ENCODE peak calls at places on chromosomes 12 and 14, in ten cellular contexts. R, M, Y, T, K, E, Z, D, I and B are unnamed samples.

GRCh38 chr14:40371011-40371410 is 938.8 kb upstream of the FBXO33 start:
- DNase-seq in D (no peak), T (no peak), Y (no peak), Z (no peak), R (no peak), K (no peak), E (no peak), M (no peak), I (no peak), B (no peak)

GRCh38 chr12:120640840-120641833 is 711 bp downstream of the CABP1 start:
- DNase-seq in D (peak; percentile 49), Y (peak; percentile 49), I (peak; percentile 47), Z (no peak), E (peak; percentile 26), K (peak; percentile 55), M (no peak), R (peak; percentile 29), T (no peak), B (no peak)

GRCh38 chr14:103847954-103848719 is 762 bp upstream of the PPP1R13B start:
- DNase-seq in Z (peak; percentile 58), I (peak; percentile 21), M (peak; percentile 78), D (no peak), Y (no peak), E (no peak), R (no peak), K (peak; percentile 41), T (no peak), B (peak; percentile 92)

GRCh38 chr14:91412939-91413338 is 4.7 kb downstream of the CCDC88C start:
- DNase-seq in R (no peak), T (no peak), M (no peak), Z (no peak), K (no peak), I (peak; percentile 46), E (no peak), Y (no peak), D (no peak), B (no peak)

GRCh38 chr14:52446355-52446754 is 106.0 kb downstream of the TXNDC16 start:
- DNase-seq in R (no peak), M (no peak), I (no peak), K (no peak), Y (no peak), D (no peak), E (no peak), T (no peak), Z (no peak), B (no peak)

GRCh38 chr14:74577247-74577947 is 34.6 kb downstream of the LTBP2 start:
- DNase-seq in E (no peak), D (no peak), Z (no peak), T (no peak), I (no peak), R (no peak), K (no peak), M (no peak), Y (no peak), B (peak; percentile 41)

GRCh38 chr12:53543539-53543938 is 36.3 kb upstream of the NPFF start:
- DNase-seq in M (no peak), Y (peak; percentile 45), E (peak; percentile 12), D (peak; percentile 78), K (peak; percentile 18), T (peak; percentile 74), Z (peak; percentile 74), I (peak; percentile 76), R (peak; percentile 78), B (no peak)

GRCh38 chr12:108214486-108214885 is 85.4 kb downstream of the WSCD2 start:
- DNase-seq in I (peak; percentile 45), Z (no peak), D (peak; percentile 9), K (peak; percentile 33), R (peak; percentile 19), M (no peak), T (peak; percentile 22), E (no peak), Y (no peak), B (no peak)

GRCh38 chr14:88417594-88417993 is 32.1 kb downstream of the SPATA7 start:
- DNase-seq in D (no peak), E (no peak), R (no peak), T (no peak), Y (no peak), M (no peak), Z (no peak), I (no peak), K (no peak), B (no peak)

GRCh38 chr12:121918679-121919038 is 267 bp downstream of the CFAP251 start:
- DNase-seq in I (no peak), T (no peak), E (no peak), Z (no peak), R (peak; percentile 63), D (no peak), M (no peak), Y (peak; percentile 33), K (no peak), B (no peak)

GRCh38 chr14:104101086-104101621 is 15.7 kb downstream of the ASPG start:
- DNase-seq in T (no peak), Z (no peak), Y (no peak), M (peak; percentile 77), K (peak; percentile 3), R (no peak), E (no peak), I (no peak), D (no peak), B (peak; percentile 85)

GRCh38 chr12:1635656-1636055 is 6.6 kb downstream of the WNT5B start:
- DNase-seq in K (no peak), Y (no peak), E (no peak), Z (no peak), D (no peak), I (no peak), T (no peak), M (no peak), R (no peak), B (no peak)

GRCh38 chr12:51910691-51911090 is 3.4 kb downstream of the ACVRL1 start:
- DNase-seq in R (no peak), M (no peak), K (no peak), I (no peak), Z (no peak), T (no peak), D (no peak), Y (no peak), E (no peak), B (peak; percentile 13)

GRCh38 chr12:82425241-82425640 is 66.9 kb downstream of the METTL25 start:
- DNase-seq in E (no peak), D (peak; percentile 81), I (no peak), T (no peak), R (no peak), M (no peak), K (no peak), Y (no peak), Z (no peak), B (no peak)

GRCh38 chr12:7694556-7694955 is 1.0 kb downstream of the GDF3 start:
- DNase-seq in T (no peak), E (no peak), I (no peak), M (no peak), Z (no peak), K (no peak), Y (no peak), R (no peak), D (no peak), B (no peak)

GRCh38 chr12:124680863-124681778 is 113.7 kb upstream of the NCOR2 start:
- DNase-seq in E (no peak), D (peak; percentile 75), R (peak; percentile 32), M (no peak), Y (peak; percentile 68), T (peak; percentile 98), I (no peak), Z (no peak), K (peak; percentile 60), B (no peak)

GRCh38 chr14:51293149-51293925 is 53.3 kb downstream of the TMX1 start:
- DNase-seq in Z (no peak), I (no peak), M (no peak), T (no peak), Y (no peak), E (no peak), D (peak; percentile 61), R (no peak), K (peak; percentile 34), B (no peak)

GRCh38 chr12:109518820-109519665 is 41.6 kb downstream of the UBE3B start:
- DNase-seq in E (peak; percentile 39), T (peak; percentile 80), Z (peak; percentile 68), I (peak; percentile 10), M (no peak), R (peak; percentile 61), K (peak; percentile 61), Y (no peak), D (peak; percentile 83), B (no peak)

GRCh38 chr12:52534482-52534881 is 14.3 kb upstream of the KRT5 start:
- DNase-seq in T (no peak), I (no peak), Z (no peak), M (no peak), K (no peak), E (no peak), R (no peak), D (no peak), Y (no peak), B (no peak)

DNA sequence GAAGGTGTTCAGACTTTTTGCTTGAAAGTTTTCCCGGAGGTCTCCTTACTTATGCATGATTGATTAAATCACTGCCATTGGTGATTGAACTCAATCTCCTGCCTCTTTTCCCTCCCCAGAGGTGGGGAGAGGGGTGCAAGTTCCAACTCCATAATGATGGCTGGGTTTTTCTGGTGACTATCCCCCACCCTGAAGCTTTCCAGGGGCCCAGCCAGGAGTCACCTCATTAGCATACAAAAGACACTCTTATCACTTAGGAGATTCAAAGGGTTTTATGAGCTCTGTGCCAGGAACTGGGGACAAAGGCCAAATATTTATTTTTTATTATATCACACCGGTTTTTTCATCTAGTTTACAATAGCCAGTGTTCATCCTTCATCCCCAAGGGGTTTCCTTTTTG is 300.6 kb downstream of the ETNK1 start:
- DNase-seq in D (no peak), E (no peak), M (no peak), T (no peak), I (no peak), Y (no peak), Z (no peak), K (no peak), R (no peak), B (no peak)
- TF ChIP-seq CTCF in D (no peak), E (no peak), M (no peak), T (no peak), I (no peak), Y (no peak), Z (no peak), K (no peak), R (no peak), B (no peak)

GRCh38 chr12:42174978-42175377 is 30.3 kb upstream of the GXYLT1 start:
- DNase-seq in T (no peak), M (no peak), E (no peak), Z (no peak), Y (no peak), K (no peak), D (no peak), I (no peak), R (no peak), B (no peak)
- TF ChIP-seq CTCF in T (no peak), M (no peak), E (no peak), Z (no peak), Y (no peak), K (no peak), D (no peak), I (no peak), R (no peak), B (no peak)

GRCh38 chr12:78181544-78182162 is 351.0 kb downstream of the NAV3 start:
- DNase-seq in Y (no peak), Z (no peak), R (peak; percentile 29), T (peak; percentile 0), D (peak; percentile 50), I (peak; percentile 12), K (no peak), E (no peak), M (no peak), B (no peak)
- TF ChIP-seq CTCF in Y (peak; percentile 25), Z (peak; percentile 60), R (peak; percentile 74), T (peak; percentile 85), D (peak; percentile 55), I (peak; percentile 53), K (no peak), E (no peak), M (no peak), B (peak; percentile 82)

GRCh38 chr12:116142936-116143882 is 134.3 kb downstream of the MED13L start:
- DNase-seq in I (no peak), Z (no peak), K (no peak), M (no peak), T (no peak), R (no peak), D (peak; percentile 89), E (no peak), Y (no peak), B (no peak)
- TF ChIP-seq CTCF in I (no peak), Z (no peak), K (no peak), M (no peak), T (no peak), R (no peak), D (no peak), E (no peak), Y (no peak), B (no peak)